ENCODE peak calls at places on chromosomes 2 and 18, in eight cellular contexts. C is HCT116, Y is K562, E is endothelial cell of umbilical vein, L is stomach, N is transverse colon, M is prostate gland, Z is esophagus muscularis mucosa. H is an unnamed sample. For H3K9me3, the result is how much of the 10 kb centered on the place peaks cover.

GRCh38 chr18:28541276-28541930 is 364.5 kb upstream of the CDH2 start:
- DNase-seq in C (no peak), Y (no peak), E (no peak), L (no peak), N (no peak), M (no peak), Z (no peak), H (no peak)

GRCh38 chr2:203720011-203720410 is 13.6 kb downstream of the CD28 start:
- DNase-seq in C (no peak), Y (no peak), E (no peak), L (no peak), N (no peak), M (no peak), Z (no peak), H (no peak)

GRCh38 chr18:7545734-7546133 is 21.4 kb upstream of the PTPRM start:
- DNase-seq in C (no peak), Y (no peak), E (no peak), L (no peak), N (no peak), M (no peak), Z (no peak), H (no peak)

GRCh38 chr2:135984199-135985017 is 1.0 kb downstream of the DARS1 start:
- DNase-seq in C (no peak), Y (peak), E (no peak), L (no peak), N (no peak), M (no peak), Z (peak), H (no peak)

GRCh38 chr18:68564961-68565360 is 149.9 kb downstream of the TMX3 start:
- DNase-seq in C (no peak), Y (no peak), E (no peak), L (no peak), N (no peak), M (no peak), Z (no peak), H (no peak)

GRCh38 chr18:35389095-35389618 is 12.0 kb upstream of the ZNF396 start:
- DNase-seq in C (no peak), Y (no peak), E (peak), L (no peak), N (no peak), M (no peak), Z (peak), H (no peak)

GRCh38 chr2:130864830-130865229 is 28.1 kb downstream of the ARHGEF4 start:
- DNase-seq in C (peak), Y (no peak), E (no peak), L (peak), N (peak), M (no peak), Z (no peak), H (no peak)

GRCh38 chr2:215745316-215745715 is 268.0 kb downstream of the MREG start:
- DNase-seq in C (no peak), Y (no peak), E (no peak), L (no peak), N (no peak), M (no peak), Z (no peak), H (no peak)

GRCh38 chr2:74632939-74633312 is 15.2 kb downstream of the M1AP start:
- DNase-seq in C (no peak), Y (no peak), E (no peak), L (no peak), N (no peak), M (no peak), Z (no peak), H (no peak)

GRCh38 chr2:207952564-207953345 is 72.6 kb downstream of the PLEKHM3 start:
- DNase-seq in C (no peak), Y (no peak), E (no peak), L (no peak), N (no peak), M (no peak), Z (no peak), H (no peak)

GRCh38 chr2:207950761-207951114 is 74.6 kb downstream of the PLEKHM3 start:
- DNase-seq in C (no peak), Y (no peak), E (no peak), L (no peak), N (no peak), M (no peak), Z (no peak), H (no peak)

GRCh38 chr2:207953354-207953753 is 72.0 kb downstream of the PLEKHM3 start:
- DNase-seq in C (no peak), Y (no peak), E (no peak), L (no peak), N (no peak), M (no peak), Z (no peak), H (no peak)

GRCh38 chr2:207951734-207952480 is 73.4 kb downstream of the PLEKHM3 start:
- DNase-seq in C (no peak), Y (no peak), E (no peak), L (no peak), N (no peak), M (no peak), Z (no peak), H (no peak)

GRCh38 chr2:207950063-207950760 is 75.1 kb downstream of the PLEKHM3 start:
- DNase-seq in C (no peak), Y (no peak), E (peak), L (no peak), N (no peak), M (no peak), Z (no peak), H (no peak)
- H3K9me3 ChIP-seq in C (under half), Y (under half), E (under half), L (under half), N (under half), M (under half), Z (under half), H (under half)

DNA sequence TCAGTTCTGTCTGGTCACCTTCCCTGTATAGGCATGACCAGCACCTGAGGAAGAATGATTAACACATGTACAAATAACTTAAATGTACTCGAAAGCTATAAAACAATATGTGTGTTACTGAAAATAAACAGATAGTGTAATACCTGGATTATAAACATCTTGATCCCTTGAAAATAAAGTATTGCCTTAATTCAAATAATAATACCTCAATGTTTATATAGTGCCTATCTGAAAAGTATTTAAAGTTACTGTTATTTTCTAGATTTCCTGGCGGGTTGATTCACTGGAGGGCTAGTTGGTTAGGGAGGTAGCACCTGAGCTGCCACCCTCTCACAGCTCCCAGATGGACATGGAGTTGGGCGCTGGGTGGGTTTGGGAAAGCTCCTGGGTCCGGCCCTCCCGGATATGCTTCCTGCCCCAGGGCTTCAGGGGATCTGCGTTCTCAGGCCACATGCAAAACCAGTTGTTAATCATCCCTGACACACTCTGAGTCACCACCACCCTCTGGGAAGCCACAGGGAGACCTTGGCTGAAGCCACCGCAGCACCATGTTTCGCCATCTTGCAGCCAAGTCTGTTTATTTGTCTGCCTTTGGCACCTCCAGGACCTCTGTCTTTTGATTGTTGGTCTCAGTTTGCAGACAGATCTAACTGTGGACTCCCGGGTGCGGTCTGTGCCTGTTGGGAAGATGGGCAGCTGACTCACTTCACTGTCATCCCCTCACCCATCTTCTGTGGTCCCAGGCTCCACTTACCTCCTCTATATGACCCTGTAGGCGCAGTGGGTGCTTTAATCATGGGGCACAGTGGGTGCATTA is 35.3 kb downstream of the RAB31 start:
- DNase-seq in C (peak), Y (peak), E (peak), L (peak), N (no peak), M (no peak), Z (peak), H (no peak)
- TF ChIP-seq POLR2AphosphoS5 in C (peak), Y (peak), E (peak), L (peak), N (no peak), M (no peak), Z (peak), H (peak)

GRCh38 chr2:178479275-178479616 is 846 bp upstream of the FKBP7 start:
- DNase-seq in C (no peak), Y (no peak), E (no peak), L (no peak), N (no peak), M (no peak), Z (no peak), H (no peak)
- H3K4me3 ChIP-seq in C (peak), Y (no peak), E (peak), L (peak), N (no peak), M (peak), Z (peak), H (peak)

DNA sequence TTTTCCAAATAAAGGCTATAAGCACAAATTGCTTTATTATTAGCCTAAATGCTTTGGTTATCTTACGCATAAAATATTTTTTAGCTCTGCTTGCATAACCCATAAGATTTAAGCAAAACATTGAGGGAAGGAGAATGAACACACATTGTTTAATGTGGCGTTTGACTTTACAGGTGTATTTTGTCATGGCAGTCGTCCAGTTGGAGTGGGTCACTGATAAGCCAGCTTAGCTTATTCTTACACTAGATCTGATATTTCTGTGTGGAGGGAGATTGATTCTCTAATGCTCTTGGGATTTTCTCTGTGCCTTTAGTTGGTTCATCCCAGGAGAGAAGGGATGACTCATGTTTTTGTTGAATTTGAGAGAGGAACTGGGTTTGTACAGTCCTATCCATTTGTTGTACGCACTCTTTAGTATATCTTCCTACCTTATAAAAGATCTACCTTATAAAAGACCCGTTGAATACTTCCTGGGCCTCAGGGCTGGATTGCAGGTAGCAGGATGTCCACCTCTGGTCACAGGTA is 47.5 kb upstream of the ACYP2 start:
- DNase-seq in C (no peak), Y (no peak), E (no peak), L (peak), N (no peak), M (no peak), Z (no peak), H (no peak)
- H3K9me3 ChIP-seq in C (under half), Y (under half), E (under half), L (under half), N (under half), M (under half), Z (under half), H (under half)

H was measured in vagina.